ENCODE peak calls at places on chromosome 6, in six cellular contexts. P is hepatocyte; X is lower lobe of right lung; T is body of pancreas; Q is NT2/D1; R is CD8-positive, alpha-beta T cell. Y is an unnamed sample. For H3K4me1, the result is how much of the 10 kb centered on the place peaks cover.

GRCh38 chr6:7879043-7879442 is 31.5 kb downstream of the TXNDC5 start:
- DNase-seq in X (no peak), Q (no peak), R (no peak), T (no peak), P (no peak), Y (no peak)

GRCh38 chr6:147546501-147547368 is 38.2 kb downstream of the SAMD5 start:
- DNase-seq in P (no peak), Q (no peak), R (no peak), T (no peak), X (no peak), Y (no peak)

GRCh38 chr6:12504325-12504966 is 212.1 kb upstream of the PHACTR1 start:
- DNase-seq in T (peak), P (peak), R (no peak), X (no peak), Q (peak), Y (no peak)

GRCh38 chr6:7468382-7469081 is 72.9 kb upstream of the DSP start:
- DNase-seq in Q (no peak), X (no peak), T (no peak), P (peak), R (no peak), Y (no peak)

GRCh38 chr6:169618526-169619490 is 83.0 kb downstream of the WDR27 start:
- DNase-seq in X (no peak), T (no peak), R (no peak), P (no peak), Q (peak), Y (no peak)

GRCh38 chr6:157552171-157552747 is 171.3 kb downstream of the ZDHHC14 start:
- DNase-seq in P (no peak), R (no peak), T (no peak), Q (peak), X (no peak), Y (no peak)

GRCh38 chr6:88220493-88220892 is 54.3 kb upstream of the CNR1 start:
- DNase-seq in Q (no peak), T (no peak), R (no peak), P (peak), X (no peak), Y (no peak)

GRCh38 chr6:37473364-37474095 is 26.2 kb downstream of the CCDC167 start:
- DNase-seq in R (no peak), Q (no peak), P (no peak), T (peak), X (no peak), Y (no peak)

GRCh38 chr6:157222201-157222981 is 100.9 kb downstream of the TMEM242 start:
- DNase-seq in T (peak), P (no peak), X (no peak), R (no peak), Q (no peak), Y (no peak)

GRCh38 chr6:53344993-53345392 is 3.8 kb downstream of the ELOVL5 start:
- DNase-seq in R (no peak), X (no peak), T (no peak), P (no peak), Q (no peak), Y (peak)

GRCh38 chr6:1569377-1569776 is 40.3 kb upstream of the FOXC1 start:
- DNase-seq in T (no peak), Q (no peak), X (no peak), P (no peak), R (no peak), Y (no peak)

GRCh38 chr6:101386982-101387381 is 6.5 kb upstream of the GRIK2 start:
- DNase-seq in Q (no peak), X (no peak), P (no peak), T (no peak), R (no peak), Y (no peak)

GRCh38 chr6:21064716-21065340 is 528.7 kb upstream of the SOX4 start:
- DNase-seq in X (no peak), T (no peak), P (no peak), Q (no peak), R (no peak), Y (no peak)

GRCh38 chr6:30135147-30135546 is 793 bp upstream of the TRIM40 start:
- DNase-seq in R (no peak), Q (no peak), X (no peak), T (no peak), P (no peak), Y (no peak)

GRCh38 chr6:69985180-69985579 is 118.8 kb downstream of the COL19A1 start:
- DNase-seq in R (no peak), T (no peak), Q (no peak), X (no peak), P (no peak), Y (no peak)

GRCh38 chr6:159080217-159080976 is 35.6 kb upstream of the TAGAP start:
- DNase-seq in R (no peak), P (no peak), T (no peak), Q (no peak), X (no peak), Y (no peak)

DNA sequence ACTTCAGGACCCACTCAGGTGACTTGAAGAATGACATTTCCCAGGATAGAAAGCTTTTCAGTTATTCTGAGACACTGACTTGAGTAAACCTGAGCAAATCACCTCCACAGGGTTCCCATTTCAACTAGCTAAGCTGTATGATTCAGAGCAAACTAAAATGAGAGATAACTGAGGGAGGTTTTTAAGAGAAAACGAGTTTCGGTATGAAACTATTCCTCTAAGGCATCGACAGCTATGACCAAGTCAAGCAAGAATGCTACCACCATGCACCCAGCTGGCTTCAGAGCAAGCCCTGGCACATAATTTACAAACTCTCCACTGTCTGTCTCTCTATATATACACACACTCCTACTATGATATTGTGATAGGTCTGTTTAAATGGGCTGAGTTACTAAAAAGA is 75.4 kb downstream of the PERP start:
- DNase-seq in T (no peak), X (no peak), Q (no peak), P (no peak), R (no peak), Y (no peak)
- H3K4me1 ChIP-seq in T (under half), X (under half), Q (under half), P (under half), R (under half), Y (under half)

GRCh38 chr6:108946695-108947094 is 98.5 kb downstream of the ARMC2 start:
- DNase-seq in X (no peak), P (no peak), T (no peak), R (no peak), Q (no peak), Y (no peak)
- H3K4me3 ChIP-seq in X (no peak), P (no peak), T (no peak), R (no peak), Q (no peak), Y (no peak)

GRCh38 chr6:137698636-137699035 is 168.4 kb upstream of the TNFAIP3 start:
- DNase-seq in T (no peak), Q (no peak), X (no peak), P (no peak), R (no peak), Y (no peak)
- H3K4me1 ChIP-seq in T (half or more), Q (under half), X (under half), P (under half), R (under half), Y (under half)

GRCh38 chr6:73586416-73586974 is 65.7 kb upstream of the EEF1A1 start:
- DNase-seq in R (no peak), T (no peak), Q (no peak), P (no peak), X (no peak), Y (no peak)
- H3K4me3 ChIP-seq in R (peak), T (no peak), Q (no peak), P (no peak), X (peak), Y (peak)

GRCh38 chr6:139979021-139979721 is 604.7 kb upstream of the CITED2 start:
- DNase-seq in Q (no peak), P (no peak), T (no peak), R (no peak), X (no peak), Y (no peak)
- H3K4me1 ChIP-seq in Q (under half), P (under half), T (under half), R (under half), X (under half), Y (under half)